ENCODE peak calls at places on chromosomes 13 and 19, in four cellular contexts. T is cardiac fibroblast; G is H54; S is stimulated activated CD4-positive, alpha-beta T cell treated with anti-CD3 and anti-CD28 coated beads, Interleukin-4, amount 100 ng/mL, for 4 hours. M is an unnamed sample.
A peak's percentile ranks its signal among the peaks of the same experiment; 100 is the strongest.

GRCh38 chr13:102651392-102651791 is 43.5 kb downstream of the METTL21C start:
- DNase-seq in T (peak; percentile 39), G (peak; percentile 5), S (no peak), M (no peak)

GRCh38 chr13:102240110-102240509 is 161.7 kb downstream of the FGF14 start:
- DNase-seq in T (no peak), G (no peak), S (no peak), M (no peak)

GRCh38 chr19:13974073-13974472 is 21.8 kb downstream of the DCAF15 start:
- DNase-seq in T (no peak), G (no peak), S (peak; percentile 23), M (peak; percentile 49)

GRCh38 chr13:51523082-51523518 is 61.2 kb upstream of the WDFY2 start:
- DNase-seq in T (peak; percentile 78), G (no peak), S (no peak), M (no peak)

GRCh38 chr13:98411617-98412310 is 165.1 kb downstream of the STK24 start:
- DNase-seq in T (no peak), G (no peak), S (no peak), M (no peak)

GRCh38 chr13:29059837-29060236 is 239.7 kb downstream of the MTUS2 start:
- DNase-seq in T (no peak), G (no peak), S (no peak), M (no peak)

GRCh38 chr19:4414144-4414799 is 11.8 kb downstream of the CHAF1A start:
- DNase-seq in T (peak; percentile 64), G (no peak), S (no peak), M (no peak)

GRCh38 chr19:34274284-34274826 is 20.0 kb downstream of the GARRE1 start:
- DNase-seq in T (no peak), G (no peak), S (no peak), M (no peak)

GRCh38 chr13:20773194-20774080 is at the start of gene EEF1AKMT1:
- DNase-seq in T (peak; percentile 96), G (peak; percentile 68), S (peak; percentile 98), M (peak; percentile 95)

GRCh38 chr19:17052439-17052838 is 22.8 kb downstream of the HAUS8 start:
- DNase-seq in T (peak; percentile 72), G (no peak), S (no peak), M (no peak)

GRCh38 chr19:19445911-19446361 is 40.5 kb downstream of the GATAD2A start:
- DNase-seq in T (no peak), G (no peak), S (no peak), M (no peak)

GRCh38 chr19:55638864-55639359 is 1.9 kb upstream of the ZNF580 start:
- DNase-seq in T (peak; percentile 38), G (no peak), S (no peak), M (peak; percentile 62)

GRCh38 chr19:35862528-35862927 is 5.8 kb downstream of the KIRREL2 start:
- DNase-seq in T (no peak), G (no peak), S (no peak), M (no peak)

GRCh38 chr13:70812481-70812880 is 704.2 kb upstream of the KLHL1 start:
- DNase-seq in T (no peak), G (no peak), S (no peak), M (no peak)

GRCh38 chr19:6220385-6221191 is 59.2 kb downstream of the MLLT1 start:
- DNase-seq in T (peak; percentile 79), G (no peak), S (no peak), M (no peak)

GRCh38 chr19:1825909-1826556 is 14.0 kb upstream of the ATP8B3 start:
- DNase-seq in T (peak; percentile 74), G (peak; percentile 97), S (peak; percentile 71), M (peak; percentile 80)